ENCODE peak calls at places on chromosomes 2 and 18, in six cellular contexts. L is activated naive CD4-positive, alpha-beta T cell; Z is memory B cell; F is GM23248; Q is adipocyte; G is NCI-H1092. X is an unnamed sample.

GRCh38 chr2:128520340-128520739 is 201.7 kb upstream of the HS6ST1 start:
- DNase-seq in L (no peak), G (no peak), Q (peak; percentile 8), F (peak; percentile 26), Z (no peak), X (no peak)

GRCh38 chr2:158968396-158969161 is at the start of gene TANC1:
- DNase-seq in Q (peak; percentile 98), Z (peak; percentile 8), G (peak; percentile 60), F (peak; percentile 98), L (no peak), X (peak; percentile 93)

GRCh38 chr2:20143263-20143662 is 81.7 kb downstream of the SDC1 start:
- DNase-seq in F (peak; percentile 50), G (no peak), Z (no peak), L (no peak), Q (no peak), X (peak; percentile 43)

GRCh38 chr2:216636570-216637450 is 3.6 kb downstream of the IGFBP2 start:
- DNase-seq in F (no peak), G (no peak), Q (peak; percentile 88), Z (no peak), L (no peak), X (no peak)

GRCh38 chr2:138724296-138724695 is 55.9 kb downstream of the NXPH2 start:
- DNase-seq in L (no peak), F (no peak), Q (no peak), Z (no peak), G (no peak), X (no peak)

GRCh38 chr2:73307720-73308119 is 14.4 kb upstream of the EGR4 start:
- DNase-seq in Q (no peak), L (no peak), Z (no peak), F (no peak), G (peak; percentile 74), X (no peak)

GRCh38 chr18:48832961-48833700 is 117.6 kb downstream of the SMAD7 start:
- DNase-seq in F (peak; percentile 78), Z (no peak), Q (peak; percentile 65), L (no peak), G (no peak), X (peak; percentile 67)

GRCh38 chr18:61896767-61897166 is 4.0 kb upstream of the RNF152 start:
- DNase-seq in Z (no peak), Q (no peak), F (peak; percentile 73), L (no peak), G (no peak), X (peak; percentile 14)

GRCh38 chr2:33001823-33002222 is 55.1 kb downstream of the LTBP1 start:
- DNase-seq in L (no peak), G (no peak), F (no peak), Z (no peak), Q (no peak), X (no peak)

GRCh38 chr2:17539596-17539992 is 902 bp upstream of the VSNL1 start:
- DNase-seq in Q (peak; percentile 53), L (no peak), F (peak; percentile 33), Z (no peak), G (no peak), X (no peak)

GRCh38 chr2:56008661-56009411 is 85.3 kb upstream of the EFEMP1 start:
- DNase-seq in Q (peak; percentile 94), Z (no peak), G (peak; percentile 85), F (peak; percentile 95), L (no peak), X (peak; percentile 83)

GRCh38 chr2:174717273-174717672 is 47.0 kb downstream of the CHRNA1 start:
- DNase-seq in F (peak; percentile 50), G (no peak), Z (no peak), L (no peak), Q (peak; percentile 14), X (peak; percentile 70)